ENCODE peak calls at places on chromosomes 1 and 21, in five cellular contexts. E, K, A, N and R are unnamed samples.

GRCh38 chr1:10475510-10475909 is 760 bp downstream of the PEX14 start:
- DNase-seq in N (peak; percentile 22), K (no peak), A (no peak), E (peak; percentile 51), R (no peak)

GRCh38 chr1:218024211-218024720 is 260.8 kb upstream of the RRP15 start:
- DNase-seq in N (no peak), E (no peak), A (no peak), K (no peak), R (no peak)

GRCh38 chr1:87334351-87335174 is 5.9 kb downstream of the LMO4 start:
- DNase-seq in K (peak; percentile 59), E (peak; percentile 39), A (no peak), N (peak; percentile 39), R (no peak)

GRCh38 chr1:244843148-244843978 is 7.9 kb downstream of the COX20 start:
- DNase-seq in N (no peak), K (no peak), A (no peak), E (no peak), R (no peak)

GRCh38 chr1:59046730-59047157 is 250.2 kb upstream of the FGGY start:
- DNase-seq in A (no peak), N (no peak), E (no peak), K (no peak), R (no peak)

GRCh38 chr21:39633043-39633442 is 20.3 kb downstream of the B3GALT5 start:
- DNase-seq in A (no peak), E (peak; percentile 18), K (peak; percentile 62), N (peak; percentile 59), R (peak; percentile 19)

GRCh38 chr1:207519505-207520399 is 23.8 kb downstream of the CR1 start:
- DNase-seq in N (no peak), K (no peak), A (no peak), E (no peak), R (peak; percentile 13)

GRCh38 chr1:231806623-231807470 is 180.3 kb downstream of the DISC1 start:
- DNase-seq in E (peak; percentile 57), A (peak; percentile 73), K (no peak), N (peak; percentile 65), R (no peak)

GRCh38 chr1:92217721-92218120 is at the start of gene C1orf146:
- DNase-seq in E (no peak), K (no peak), N (no peak), A (no peak), R (no peak)

GRCh38 chr1:38958967-38959366 is 17.3 kb upstream of the RHBDL2 start:
- DNase-seq in A (no peak), K (no peak), E (no peak), N (peak; percentile 19), R (no peak)

GRCh38 chr1:3908886-3909517 is 8.9 kb upstream of the C1orf174 start:
- DNase-seq in A (peak; percentile 40), E (no peak), K (no peak), N (no peak), R (no peak)

DNA sequence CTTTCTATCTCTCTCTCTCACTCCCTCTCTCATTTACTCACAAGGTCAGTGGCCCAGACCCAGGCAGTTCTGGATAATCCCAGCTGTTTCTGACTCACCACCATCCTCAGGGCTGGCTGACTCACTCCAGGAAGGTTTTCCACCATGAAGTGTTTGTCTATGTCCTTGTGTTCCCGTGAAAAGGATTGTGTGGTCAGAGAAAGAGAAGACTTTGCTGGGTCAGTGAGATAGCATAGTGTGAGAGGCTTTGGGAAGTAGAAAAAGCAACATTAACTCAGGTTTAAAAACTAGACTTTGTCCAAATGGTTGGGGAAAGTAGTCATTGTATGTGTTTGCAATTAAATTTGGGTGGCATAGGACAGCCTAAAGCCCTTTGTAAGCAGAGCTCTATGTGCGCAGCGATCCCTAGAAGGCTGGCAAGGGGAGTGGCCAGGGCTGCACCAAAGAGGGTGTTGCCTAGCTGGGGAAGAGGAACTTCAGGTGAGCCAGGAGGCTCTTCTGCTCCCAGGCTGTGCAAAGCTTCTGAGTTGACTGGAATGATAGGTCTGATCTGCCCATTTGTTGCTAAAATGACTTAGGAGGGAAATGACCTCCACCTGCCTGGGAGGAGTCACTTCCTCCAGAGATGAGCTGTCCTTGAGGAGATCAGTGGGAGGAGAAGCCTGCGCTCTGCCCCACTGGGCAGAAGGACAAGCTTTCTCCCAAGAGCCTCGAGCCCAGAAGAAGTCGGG is 4.9 kb upstream of the CAPN2 start:
- DNase-seq in E (peak; percentile 80), N (peak; percentile 91), K (peak; percentile 95), A (peak; percentile 71), R (peak; percentile 97)
- H3K27me3 ChIP-seq in E (no peaks in the 10 kb centered on the region), N (no peaks in the 10 kb centered on the region), K (no peaks in the 10 kb centered on the region), A (no peaks in the 10 kb centered on the region), R (no peaks in the 10 kb centered on the region)

DNA sequence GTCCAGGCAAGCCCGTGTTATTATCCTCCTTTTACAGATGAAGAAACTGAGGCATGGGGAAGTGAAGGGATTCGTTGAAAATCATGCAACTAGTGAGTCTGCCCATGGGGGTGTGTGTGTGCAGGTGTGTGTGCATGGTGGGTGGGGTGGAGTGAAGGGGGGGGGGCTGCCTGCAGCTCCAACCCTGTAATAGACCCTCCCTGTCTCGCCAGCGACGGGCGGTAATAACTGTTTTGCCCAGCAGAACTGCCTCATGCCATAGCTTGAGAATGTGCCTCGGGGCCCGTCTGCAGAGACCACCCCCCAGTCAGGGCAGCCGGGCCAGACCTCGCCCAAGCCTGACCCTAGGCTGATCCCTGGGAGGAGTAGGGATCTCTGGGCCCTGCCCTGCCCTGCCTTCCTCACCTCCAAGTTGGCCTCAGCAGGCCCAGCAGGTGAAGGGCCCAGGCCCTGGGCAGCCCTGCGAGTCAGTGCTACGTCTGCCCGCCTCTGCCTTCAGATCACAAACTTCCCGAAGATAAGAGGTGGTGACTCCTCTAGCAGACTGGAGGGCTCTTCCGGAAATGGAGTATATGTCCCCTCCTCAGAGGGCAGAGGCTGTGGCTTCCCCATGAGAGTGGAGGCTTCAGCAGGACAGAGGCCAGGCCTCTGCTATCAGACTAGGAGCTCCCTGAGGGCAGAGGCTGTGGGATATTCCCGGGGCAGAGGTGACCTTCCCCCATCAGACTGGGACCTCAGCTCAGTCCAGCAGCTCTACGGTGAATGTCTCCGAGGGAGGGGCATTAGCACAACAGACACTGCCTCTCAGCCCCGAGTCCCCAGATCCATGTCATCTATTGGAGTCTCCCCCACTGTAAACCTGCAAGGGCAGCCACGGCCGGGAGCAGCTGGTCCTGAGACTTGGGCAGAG is 15.7 kb upstream of the EPHA2 start:
- DNase-seq in N (no peak), A (no peak), K (no peak), E (no peak), R (no peak)
- H3K27me3 ChIP-seq in N (no peaks in the 10 kb centered on the region), A (no peaks in the 10 kb centered on the region), K (no peaks in the 10 kb centered on the region), E (no peaks in the 10 kb centered on the region), R (no peaks in the 10 kb centered on the region)

DNA sequence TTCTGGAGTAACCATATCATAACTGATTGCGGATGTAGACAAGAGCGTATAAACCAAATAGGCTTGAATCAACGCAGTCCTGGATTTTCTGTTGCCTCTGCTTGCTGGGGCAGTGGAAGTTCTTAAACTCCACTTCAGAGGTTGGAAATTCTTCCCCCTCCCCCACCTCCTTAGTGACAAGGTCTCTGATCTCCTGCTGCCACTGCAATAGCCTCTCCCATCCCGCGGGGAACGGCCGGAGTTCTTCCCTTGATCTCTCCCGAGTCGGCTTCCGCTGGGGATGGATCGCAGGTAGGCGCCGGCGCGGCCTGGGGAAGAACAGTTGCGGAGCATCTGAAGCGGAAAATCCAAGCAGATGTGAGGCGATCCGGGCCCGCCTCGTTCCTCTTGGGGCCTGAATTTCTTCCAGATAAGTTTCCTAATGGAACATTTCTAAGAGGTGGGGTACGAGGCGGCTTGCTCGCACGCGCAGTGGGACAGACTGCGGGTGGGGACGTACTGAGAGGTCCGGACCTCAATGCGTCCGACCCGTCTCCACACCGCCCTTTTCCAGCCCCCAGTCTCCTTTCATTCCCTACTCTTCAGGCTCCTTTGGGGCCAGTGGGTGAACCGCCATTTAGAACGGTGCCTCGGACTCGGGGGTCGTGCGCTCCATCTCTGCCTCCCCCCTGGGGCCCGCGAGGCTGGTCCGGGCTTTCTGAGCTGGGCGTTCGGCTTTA is 3.1 kb upstream of the SIM2 start:
- DNase-seq in A (no peak), N (no peak), K (no peak), E (no peak), R (no peak)
- H3K27me3 ChIP-seq in A (peaks cover 100% of the 10 kb centered on the region), N (peaks cover 98% of the 10 kb centered on the region), K (peaks cover 82% of the 10 kb centered on the region), E (peaks cover 92% of the 10 kb centered on the region), R (peaks cover 81% of the 10 kb centered on the region)

GRCh38 chr1:210236386-210236839 is 3.8 kb downstream of the SERTAD4 start:
- DNase-seq in A (no peak), N (no peak), K (peak; percentile 52), E (no peak), R (no peak)
- H3K27me3 ChIP-seq in A (peaks cover 8% of the 10 kb centered on the region), N (peaks cover 32% of the 10 kb centered on the region), K (no peaks in the 10 kb centered on the region), E (peaks cover 6% of the 10 kb centered on the region), R (no peaks in the 10 kb centered on the region)

GRCh38 chr21:41753001-41753725 is 13.7 kb downstream of the RIPK4 start:
- DNase-seq in E (no peak), A (no peak), N (no peak), K (no peak), R (no peak)
- H3K27me3 ChIP-seq in E (no peaks in the 10 kb centered on the region), A (no peaks in the 10 kb centered on the region), N (no peaks in the 10 kb centered on the region), K (no peaks in the 10 kb centered on the region), R (no peaks in the 10 kb centered on the region)

DNA sequence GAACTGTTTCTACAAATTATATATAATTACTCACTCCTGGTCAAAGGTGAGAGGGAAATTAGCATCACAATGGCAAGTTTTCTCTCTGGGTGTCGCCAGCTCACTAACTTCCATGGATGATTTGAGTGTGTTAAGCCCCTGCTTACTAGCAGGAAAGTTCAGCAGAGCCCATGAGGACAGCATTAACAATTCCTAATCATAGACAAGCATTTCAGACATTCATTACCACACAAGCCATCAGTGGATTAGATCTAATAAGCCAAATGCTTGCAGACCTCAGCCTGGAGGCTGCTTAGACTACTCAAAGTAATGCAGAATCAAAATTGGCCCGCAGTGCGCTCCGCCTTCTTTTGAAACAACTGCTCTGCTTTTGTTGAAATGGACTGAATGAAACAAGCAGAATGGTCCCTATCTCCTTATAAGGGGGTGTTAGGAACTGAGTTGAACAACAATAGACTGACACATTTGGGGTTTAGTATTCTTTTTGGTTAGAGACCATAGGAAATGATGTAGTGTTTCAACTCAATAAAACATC is 54.4 kb downstream of the GORAB start:
- DNase-seq in N (peak; percentile 19), A (no peak), E (no peak), K (no peak), R (no peak)
- H3K27me3 ChIP-seq in N (peaks cover 4% of the 10 kb centered on the region), A (no peaks in the 10 kb centered on the region), E (no peaks in the 10 kb centered on the region), K (no peaks in the 10 kb centered on the region), R (no peaks in the 10 kb centered on the region)

GRCh38 chr1:14442669-14443068 is 155.8 kb upstream of the KAZN start:
- DNase-seq in A (no peak), E (no peak), N (no peak), K (no peak), R (no peak)

GRCh38 chr1:14440731-14441130 is 157.8 kb upstream of the KAZN start:
- DNase-seq in N (no peak), A (no peak), E (no peak), K (no peak), R (no peak)

GRCh38 chr1:14440166-14440565 is 158.3 kb upstream of the KAZN start:
- DNase-seq in N (no peak), K (no peak), A (no peak), E (no peak), R (no peak)

GRCh38 chr1:14443164-14443787 is 155.2 kb upstream of the KAZN start:
- DNase-seq in N (no peak), E (no peak), K (peak; percentile 60), A (no peak), R (no peak)

DNA sequence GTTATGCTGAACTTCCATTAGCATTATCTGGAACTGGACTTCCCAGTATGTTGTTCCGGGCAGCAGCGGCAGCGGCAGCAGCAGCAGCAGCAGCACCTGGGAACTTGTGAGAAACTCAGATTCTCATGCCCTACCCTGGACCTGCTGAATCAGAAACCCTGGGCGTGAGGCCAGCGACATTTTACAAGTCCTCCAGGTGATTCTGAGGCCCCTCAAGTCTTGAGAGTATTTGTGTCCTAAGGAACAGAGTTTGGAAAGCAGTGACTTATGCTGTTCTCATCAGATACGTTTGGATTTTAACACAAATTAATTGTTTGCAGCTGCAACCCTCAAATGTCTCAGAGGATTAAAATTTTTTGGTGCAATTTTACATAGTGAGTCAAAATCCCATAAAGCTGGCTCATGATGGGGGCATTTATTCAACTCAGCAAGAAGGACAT is 157.2 kb upstream of the KAZN start:
- DNase-seq in K (peak; percentile 55), E (no peak), N (no peak), A (peak; percentile 78), R (peak; percentile 82)
- H3K27me3 ChIP-seq in K (no peaks in the 10 kb centered on the region), E (no peaks in the 10 kb centered on the region), N (no peaks in the 10 kb centered on the region), A (no peaks in the 10 kb centered on the region), R (no peaks in the 10 kb centered on the region)